ENCODE peak calls at places on chromosomes 16 and 17, in nine cellular contexts. V is heart left ventricle; J is OCI-LY7; R is psoas muscle; K is tibial artery; L is IMR-90; S is CD8-positive, alpha-beta T cell; F is A549; B is PC-3. U is an unnamed sample.

GRCh38 chr16:59658572-59658971 is 924.5 kb upstream of the GOT2 start:
- DNase-seq in R (no peak), L (no peak), F (no peak), J (no peak), B (no peak), S (no peak), V (no peak), K (no peak), U (no peak)

GRCh38 chr17:61495161-61495857 is 43.1 kb downstream of the TBX4 start:
- DNase-seq in R (no peak), S (no peak), V (no peak), B (no peak), J (no peak), K (no peak), F (no peak), L (peak), U (no peak)

GRCh38 chr17:15361592-15361991 is 20.2 kb upstream of the TEKT3 start:
- DNase-seq in S (no peak), F (no peak), B (no peak), R (no peak), J (no peak), K (no peak), L (no peak), V (no peak), U (no peak)

GRCh38 chr17:78227455-78227916 is 3.9 kb upstream of the TMEM235 start:
- DNase-seq in V (no peak), R (no peak), F (no peak), K (no peak), L (peak), S (no peak), J (no peak), B (no peak), U (no peak)

GRCh38 chr17:45296003-45296832 is 20.6 kb downstream of the MAP3K14 start:
- DNase-seq in V (no peak), J (peak), K (no peak), L (peak), S (no peak), F (no peak), R (no peak), B (peak), U (no peak)

GRCh38 chr16:2008631-2009301 is 855 bp downstream of the ZNF598 start:
- DNase-seq in L (peak), V (no peak), R (peak), F (no peak), B (peak), S (peak), K (no peak), J (peak), U (no peak)

GRCh38 chr16:67514382-67514828 is 14.2 kb upstream of the RIPOR1 start:
- DNase-seq in B (peak), F (peak), K (peak), R (peak), J (peak), L (peak), S (peak), V (peak), U (peak)

GRCh38 chr16:67967956-67968439 is 439 bp downstream of the SLC12A4 start:
- DNase-seq in R (peak), B (peak), F (peak), K (no peak), J (peak), L (peak), S (no peak), V (peak), U (no peak)

GRCh38 chr17:62778990-62779681 is 29.0 kb downstream of the MARCHF10 start:
- DNase-seq in R (no peak), J (no peak), S (no peak), K (no peak), B (peak), L (peak), F (peak), V (no peak), U (peak)

GRCh38 chr17:57545836-57546305 is 199.2 kb downstream of the CCDC182 start:
- DNase-seq in F (no peak), S (no peak), K (no peak), J (no peak), L (no peak), R (no peak), B (no peak), V (no peak), U (no peak)

GRCh38 chr17:11330871-11331270 is 89.9 kb downstream of the SHISA6 start:
- DNase-seq in B (no peak), K (no peak), S (no peak), V (peak), F (no peak), L (peak), J (no peak), R (no peak), U (peak)

GRCh38 chr17:6377906-6378305 is 57.0 kb downstream of the AIPL1 start:
- DNase-seq in V (no peak), K (no peak), J (no peak), L (no peak), B (no peak), R (no peak), S (no peak), F (no peak), U (no peak)

GRCh38 chr17:77273397-77274136 is 132.8 kb downstream of the SEC14L1 start:
- DNase-seq in B (peak), K (no peak), L (peak), V (no peak), J (no peak), S (no peak), R (no peak), F (no peak), U (no peak)

GRCh38 chr17:10638151-10638550 is 19.0 kb downstream of the MYH3 start:
- DNase-seq in F (no peak), R (no peak), K (no peak), J (no peak), L (no peak), V (no peak), B (no peak), S (no peak), U (no peak)

GRCh38 chr17:78986048-78986648 is 6.4 kb upstream of the LGALS3BP start:
- DNase-seq in F (no peak), B (peak), J (peak), V (no peak), K (no peak), S (peak), R (peak), L (peak), U (peak)

DNA sequence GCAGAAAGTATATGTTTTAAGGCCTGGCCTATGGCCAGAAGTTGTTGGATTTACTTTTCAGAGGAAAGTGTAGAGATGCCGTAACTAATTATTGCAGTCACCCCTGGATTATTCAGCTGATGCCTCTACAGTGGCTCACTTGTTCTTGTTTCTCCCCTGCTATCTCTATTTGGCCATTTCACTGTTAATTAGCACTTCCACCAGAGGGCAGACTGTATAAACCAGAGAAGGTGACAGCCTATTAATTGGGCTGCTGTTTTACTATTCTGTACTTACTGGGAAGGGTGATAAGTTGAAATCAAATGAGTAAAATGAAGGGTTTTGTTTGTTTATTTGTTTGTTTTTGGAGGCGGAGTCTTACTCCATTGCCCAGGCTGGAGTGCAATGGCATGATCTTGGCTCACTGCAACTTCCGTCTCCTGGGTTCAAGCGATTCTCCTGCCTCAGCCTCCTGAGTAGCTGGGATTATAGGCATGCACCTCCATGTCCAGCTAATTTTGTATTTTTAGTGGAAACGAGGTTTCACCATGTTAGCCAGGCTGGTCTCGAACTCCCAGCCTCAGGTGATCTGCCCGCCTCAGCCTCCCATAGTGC is 66.0 kb downstream of the CDK12 start:
- DNase-seq in B (peak), K (no peak), L (no peak), F (no peak), V (no peak), S (no peak), R (no peak), J (peak), U (peak)
- TF ChIP-seq CTCF in B (peak), K (peak), L (peak), F (peak), V (peak), S (peak), R (peak), J (peak), U (peak)

DNA sequence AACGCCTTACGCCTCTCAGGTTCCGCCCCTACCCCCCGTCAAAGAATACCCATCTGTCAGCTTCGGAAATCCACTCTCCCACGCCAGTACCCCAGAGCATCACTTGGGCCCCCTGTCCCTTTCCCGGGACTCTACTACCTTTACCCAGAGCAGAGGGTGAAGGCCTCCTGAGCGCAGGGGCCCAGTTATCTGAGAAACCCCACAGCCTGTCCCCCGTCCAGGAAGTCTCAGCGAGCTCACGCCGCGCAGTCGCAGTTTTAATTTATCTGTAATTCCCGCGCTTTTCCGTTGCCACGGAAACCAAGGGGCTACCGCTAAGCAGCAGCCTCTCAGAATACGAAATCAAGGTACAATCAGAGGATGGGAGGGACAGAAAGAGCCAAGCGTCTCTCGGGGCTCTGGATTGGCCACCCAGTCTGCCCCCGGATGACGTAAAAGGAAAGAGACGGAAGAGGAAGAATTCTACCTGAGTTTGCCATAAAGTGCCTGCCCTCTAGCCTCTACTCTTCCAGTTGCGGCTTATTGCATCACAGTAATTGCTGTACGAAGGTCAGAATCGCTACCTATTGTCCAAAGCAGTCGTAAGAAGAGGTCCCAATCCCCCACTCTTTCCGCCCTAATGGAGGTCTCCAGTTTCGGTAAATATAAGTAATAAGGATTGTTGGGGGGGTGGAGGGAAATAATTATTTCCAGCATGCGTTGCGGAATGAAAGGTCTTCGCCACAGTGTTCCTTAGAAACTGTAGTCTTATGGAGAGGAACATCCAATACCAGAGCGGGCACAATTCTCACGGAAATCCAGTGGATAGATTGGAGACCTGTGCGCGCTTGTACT is at the start of gene BRCA1:
- DNase-seq in K (peak), R (peak), J (peak), V (peak), B (peak), L (peak), F (peak), S (peak), U (peak)
- H3K27ac ChIP-seq in K (peak), R (peak), J (peak), V (peak), B (peak), L (peak), F (peak), S (peak), U (peak)

GRCh38 chr17:76250141-76250540 is 9.8 kb upstream of the RNF157 start:
- DNase-seq in S (no peak), K (no peak), F (no peak), V (no peak), R (no peak), B (no peak), L (no peak), J (no peak), U (no peak)

GRCh38 chr17:76251478-76252039 is 11.3 kb upstream of the RNF157 start:
- DNase-seq in V (no peak), S (no peak), B (peak), J (no peak), F (no peak), L (no peak), K (no peak), R (peak), U (no peak)

GRCh38 chr17:76247304-76247703 is 7.0 kb upstream of the RNF157 start:
- DNase-seq in J (no peak), B (no peak), V (no peak), S (no peak), F (no peak), R (peak), K (no peak), L (no peak), U (no peak)

GRCh38 chr17:76246080-76247066 is 6.1 kb upstream of the RNF157 start:
- DNase-seq in F (no peak), K (no peak), R (peak), S (peak), B (no peak), L (peak), V (no peak), J (peak), U (no peak)

GRCh38 chr17:76248013-76248782 is 7.9 kb upstream of the RNF157 start:
- DNase-seq in V (no peak), F (no peak), J (peak), R (peak), L (no peak), B (peak), K (no peak), S (no peak), U (no peak)
- TF ChIP-seq CTCF in V (no peak), F (peak), J (peak), R (no peak), L (no peak), B (peak), K (no peak), S (no peak), U (peak)

DNA sequence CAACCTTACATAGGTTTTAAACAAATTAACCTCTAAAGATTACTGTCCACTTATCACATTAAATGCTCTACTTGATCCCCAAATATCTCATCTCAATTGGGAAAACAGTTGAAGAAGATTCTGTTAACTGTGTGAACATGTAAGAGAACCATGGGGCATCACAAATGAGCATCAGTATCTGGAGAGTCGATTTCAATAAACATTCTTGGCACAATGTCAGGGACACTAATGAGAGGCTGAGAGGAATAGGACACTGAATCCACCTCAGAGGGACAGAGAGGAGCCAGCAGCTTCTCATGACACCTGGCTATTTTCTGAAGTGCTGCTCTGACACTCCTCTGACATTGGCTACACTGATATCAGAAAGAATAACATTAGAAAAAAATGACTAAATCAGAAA is 67.3 kb downstream of the SNX11 start:
- DNase-seq in K (no peak), B (no peak), F (no peak), S (no peak), R (no peak), J (no peak), V (no peak), L (no peak), U (no peak)
- H3K27ac ChIP-seq in K (no peak), B (no peak), F (no peak), S (no peak), R (no peak), J (no peak), V (no peak), L (no peak), U (no peak)

DNA sequence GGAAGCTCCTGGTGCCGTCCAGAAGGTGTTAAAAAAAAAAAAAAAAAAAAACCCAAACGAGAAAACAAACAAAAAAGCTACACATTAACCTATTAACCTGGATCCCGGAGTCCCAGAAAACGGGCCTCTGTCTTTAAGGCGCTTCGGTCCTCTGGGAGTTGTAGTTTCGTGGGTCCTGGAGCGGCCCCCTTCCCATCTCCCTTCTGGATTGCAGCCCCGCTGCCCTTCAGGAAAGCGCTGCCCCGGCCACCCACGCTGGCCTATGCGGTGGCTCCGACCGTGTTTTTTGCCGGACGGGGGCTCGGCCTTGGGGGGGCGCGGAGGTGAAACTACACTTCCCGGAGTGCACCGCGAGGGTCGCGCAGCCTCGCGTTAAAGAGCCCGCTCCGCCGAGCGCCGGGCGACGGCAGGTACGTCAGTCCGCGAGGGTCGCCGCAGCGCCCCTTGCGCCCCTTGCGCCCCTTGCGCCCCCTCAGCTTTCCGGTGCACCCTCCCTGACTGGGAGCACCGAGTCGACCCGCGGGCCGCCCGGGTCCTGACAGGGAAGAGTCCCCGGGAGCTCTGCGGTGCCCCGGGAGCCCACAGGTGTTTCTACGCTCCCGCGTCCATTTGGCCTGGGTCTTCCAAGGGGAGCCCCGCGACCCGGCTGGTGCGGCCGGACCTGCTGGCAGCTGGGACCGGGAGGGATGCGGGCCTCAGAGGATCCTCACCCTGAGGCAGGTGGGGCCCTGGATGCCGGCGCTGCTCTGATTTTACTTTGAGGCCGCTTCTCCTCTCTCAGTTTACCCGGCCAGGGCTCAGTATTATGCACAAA is at the start of gene FCSK:
- DNase-seq in K (no peak), B (peak), L (peak), S (peak), V (peak), R (peak), J (peak), F (peak), U (peak)
- TF ChIP-seq CTCF in K (peak), B (no peak), L (no peak), S (no peak), V (no peak), R (no peak), J (peak), F (peak), U (no peak)

DNA sequence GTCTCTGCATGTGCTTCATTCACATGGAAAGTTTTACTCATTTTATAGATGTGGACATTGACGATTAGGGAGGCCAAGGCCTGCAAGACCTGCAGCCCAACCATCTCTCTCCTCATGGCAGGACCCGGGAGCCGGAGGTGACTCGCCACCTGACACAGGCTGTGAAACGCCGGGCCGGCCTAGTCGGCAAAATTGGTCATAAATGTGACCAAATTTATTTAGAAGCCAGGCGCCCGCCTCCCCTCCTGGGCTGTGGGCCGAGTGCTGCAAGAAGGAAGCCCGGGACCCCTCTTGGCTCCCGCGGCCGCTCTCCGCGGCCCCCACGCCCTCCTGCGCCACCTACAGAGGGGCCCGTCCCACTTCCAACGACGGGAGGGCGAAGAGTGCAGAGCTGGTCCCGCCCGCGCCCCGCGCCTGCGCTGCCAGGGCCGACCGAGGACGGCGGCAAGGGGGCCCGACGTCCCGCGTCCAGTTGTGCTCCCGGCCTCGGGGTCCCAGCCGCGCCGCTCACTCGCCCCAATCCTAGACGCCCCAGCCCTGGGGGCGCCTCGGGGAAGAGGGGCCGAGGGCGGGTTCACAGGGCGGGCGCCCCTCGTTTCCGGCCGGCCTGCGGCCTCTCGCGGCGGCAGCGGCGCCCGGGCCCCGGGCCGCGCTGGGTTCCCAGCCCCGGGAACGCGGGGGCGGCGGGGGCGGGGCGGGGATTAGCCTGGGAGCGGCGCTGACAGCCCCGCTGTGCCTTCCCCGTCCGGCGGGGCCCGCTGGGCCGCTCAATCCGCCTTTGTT is 47.5 kb downstream of the WNT3 start:
- DNase-seq in K (no peak), J (peak), R (no peak), F (peak), S (no peak), B (peak), V (peak), L (peak), U (no peak)
- H3K27ac ChIP-seq in K (no peak), J (no peak), R (no peak), F (peak), S (no peak), B (peak), V (peak), L (no peak), U (no peak)

U was measured in brain microvascular endothelial cell.